ENCODE peak calls at places on chromosomes 13 and 19, in five cellular contexts. K is left ventricle myocardium inferior, L is aorta, Q is GM23248, G is left lung. A is an unnamed sample.

GRCh38 chr13:114110091-114110829 is 22.2 kb downstream of the RASA3 start:
- DNase-seq in L (peak; percentile 79), Q (peak; percentile 42), K (no peak), G (peak; percentile 88), A (no peak)

GRCh38 chr13:105462098-105462497 is 1073.4 kb downstream of the EFNB2 start:
- DNase-seq in Q (no peak), K (no peak), G (no peak), L (no peak), A (no peak)

GRCh38 chr13:63110431-63110830 is 1694.8 kb upstream of the PCDH20 start:
- DNase-seq in Q (no peak), G (no peak), L (no peak), K (no peak), A (no peak)

GRCh38 chr13:113135281-113135760 is 12.7 kb downstream of the F10 start:
- DNase-seq in G (no peak), Q (no peak), L (no peak), K (no peak), A (no peak)

GRCh38 chr19:29526730-29527499 is 1.1 kb downstream of the VSTM2B start:
- DNase-seq in K (no peak), Q (peak; percentile 23), L (peak; percentile 73), G (no peak), A (no peak)

GRCh38 chr19:10167459-10167858 is 27.3 kb downstream of the DNMT1 start:
- DNase-seq in G (peak; percentile 44), K (no peak), Q (no peak), L (no peak), A (no peak)

GRCh38 chr13:97015661-97016350 is 21.5 kb upstream of the OXGR1 start:
- DNase-seq in G (no peak), Q (peak; percentile 6), L (no peak), K (no peak), A (no peak)

GRCh38 chr13:30113983-30114491 is 193.3 kb downstream of the KATNAL1 start:
- DNase-seq in L (no peak), K (no peak), G (no peak), Q (peak; percentile 67), A (no peak)

GRCh38 chr19:54282706-54283105 is 1.8 kb upstream of the LILRB2 start:
- DNase-seq in L (no peak), K (no peak), Q (no peak), G (no peak), A (no peak)

GRCh38 chr19:49328741-49329140 is 3.8 kb upstream of the SLC6A16 start:
- DNase-seq in G (no peak), K (no peak), Q (no peak), L (no peak), A (no peak)

GRCh38 chr13:104085611-104086010 is 1019.4 kb upstream of the SLC10A2 start:
- DNase-seq in G (no peak), K (no peak), Q (no peak), L (no peak), A (no peak)

GRCh38 chr19:35525873-35526272 is 2.2 kb downstream of the SBSN start:
- DNase-seq in L (no peak), G (no peak), K (no peak), Q (no peak), A (no peak)

GRCh38 chr19:45368737-45369340 is 1.5 kb downstream of the ERCC2 start:
- DNase-seq in Q (no peak), L (no peak), K (no peak), G (no peak), A (no peak)

GRCh38 chr19:41707871-41708371 is 505 bp upstream of the CEACAM5 start:
- DNase-seq in L (peak; percentile 59), Q (no peak), K (no peak), G (no peak), A (no peak)

GRCh38 chr19:46497773-46498172 is 2.1 kb upstream of the PNMA8B start:
- DNase-seq in L (no peak), G (peak; percentile 2), K (no peak), Q (no peak), A (no peak)

GRCh38 chr19:7970716-7971448 is 27.4 kb upstream of the TIMM44 start:
- DNase-seq in G (peak; percentile 46), Q (peak; percentile 60), K (no peak), L (no peak), A (no peak)

GRCh38 chr13:26502826-26503225 is 54.7 kb upstream of the WASF3 start:
- DNase-seq in G (no peak), L (no peak), Q (peak; percentile 99), K (no peak), A (no peak)

GRCh38 chr13:89514534-89515312 is 1832.8 kb upstream of the MIR17HG start:
- DNase-seq in G (no peak), Q (peak; percentile 19), L (no peak), K (no peak), A (no peak)

GRCh38 chr13:98517576-98518310 is 59.2 kb downstream of the STK24 start:
- DNase-seq in Q (no peak), G (no peak), L (no peak), K (no peak), A (no peak)

GRCh38 chr19:8262431-8262830 is 45.7 kb downstream of the CD320 start:
- DNase-seq in L (peak; percentile 59), K (no peak), G (peak; percentile 37), Q (no peak), A (no peak)

GRCh38 chr19:18120127-18120526 is 22.5 kb downstream of the MAST3 start:
- DNase-seq in L (no peak), G (no peak), K (no peak), Q (no peak), A (no peak)

GRCh38 chr19:35751839-35752745 is 3.7 kb downstream of the LIN37 start:
- DNase-seq in G (no peak), Q (no peak), L (no peak), K (no peak), A (no peak)

GRCh38 chr19:14028901-14029300 is 953 bp downstream of the RLN3 start:
- DNase-seq in G (no peak), L (no peak), K (no peak), Q (no peak), A (no peak)

GRCh38 chr13:106433066-106433465 is 102.4 kb downstream of the EFNB2 start:
- DNase-seq in Q (peak; percentile 11), G (no peak), K (no peak), L (no peak), A (no peak)

GRCh38 chr13:19927117-19927734 is 31.3 kb upstream of the ZMYM2 start:
- DNase-seq in L (no peak), K (no peak), G (no peak), Q (peak; percentile 34), A (no peak)

GRCh38 chr19:33274663-33275558 is 27.4 kb downstream of the CEBPA start:
- DNase-seq in G (peak; percentile 68), K (no peak), Q (no peak), L (no peak), A (no peak)

GRCh38 chr19:11496391-11497163 is 9.1 kb downstream of the ZNF653 start:
- DNase-seq in L (peak; percentile 91), G (peak; percentile 91), K (peak; percentile 64), Q (peak; percentile 91), A (peak; percentile 21)

GRCh38 chr19:14081797-14082674 is 3.5 kb downstream of the C19orf67 start:
- DNase-seq in L (peak; percentile 86), K (peak; percentile 45), G (peak; percentile 88), Q (peak; percentile 81), A (peak; percentile 33)

GRCh38 chr19:18167975-18168645 is 5.5 kb upstream of the IFI30 start:
- DNase-seq in K (peak; percentile 35), L (no peak), G (no peak), Q (peak; percentile 62), A (no peak)

GRCh38 chr19:53659292-53659691 is 27.5 kb downstream of the DPRX start:
- DNase-seq in K (no peak), Q (peak; percentile 9), G (no peak), L (no peak), A (peak; percentile 45)

GRCh38 chr13:40982772-40983171 is 36.3 kb downstream of the ELF1 start:
- DNase-seq in L (no peak), K (no peak), Q (peak; percentile 44), G (no peak), A (peak; percentile 52)

GRCh38 chr13:40981949-40982348 is 37.2 kb downstream of the ELF1 start:
- DNase-seq in K (no peak), Q (no peak), G (no peak), L (no peak), A (no peak)

GRCh38 chr13:40981361-40981760 is 37.8 kb downstream of the ELF1 start:
- DNase-seq in G (no peak), Q (no peak), L (no peak), K (no peak), A (no peak)

GRCh38 chr13:40979232-40979631 is 39.9 kb downstream of the ELF1 start:
- DNase-seq in Q (no peak), K (no peak), L (no peak), G (no peak), A (no peak)

GRCh38 chr13:40980466-40980865 is 38.6 kb downstream of the ELF1 start:
- DNase-seq in Q (no peak), K (no peak), G (no peak), L (no peak), A (no peak)
- H3K4me3 ChIP-seq in Q (no peak overlapping the region), K (peak overlapping the region; percentile 58), G (no peak overlapping the region), L (no peak overlapping the region), A (no peak overlapping the region)

GRCh38 chr19:1263198-1263597 is 5.9 kb upstream of the CIRBP start:
- DNase-seq in K (no peak), G (no peak), Q (no peak), L (no peak), A (no peak)
- H3K27ac ChIP-seq in K (peak overlapping the region; percentile 100), G (no peak overlapping the region), Q (no peak overlapping the region), L (peak overlapping the region; percentile 11), A (peak overlapping the region; percentile 89)

DNA sequence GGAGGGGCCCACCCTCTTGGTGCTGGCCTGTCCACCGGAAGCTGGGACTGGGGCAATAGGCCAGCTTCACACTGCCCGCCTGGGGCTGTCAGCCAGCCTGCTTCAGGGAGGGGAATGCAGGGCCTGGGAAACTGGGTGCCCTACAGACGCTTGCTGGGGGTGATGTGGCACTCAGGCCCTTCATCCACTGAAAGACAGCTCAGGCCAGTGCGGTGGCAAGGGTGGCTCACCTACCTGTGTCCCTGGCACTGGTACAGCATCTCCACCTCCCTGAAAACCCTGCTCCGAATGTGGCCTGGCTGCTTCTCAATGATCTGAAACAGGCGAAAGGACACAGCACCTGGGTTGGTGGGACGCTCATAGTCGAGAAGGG is 7.8 kb downstream of the MKNK2 start:
- DNase-seq in L (peak; percentile 72), G (peak; percentile 69), Q (no peak), K (no peak), A (no peak)
- H3K4me1 ChIP-seq in L (no peaks in the 10 kb centered on the region), G (peaks cover 44% of the 10 kb centered on the region), Q (peaks cover 8% of the 10 kb centered on the region), K (peaks cover 99% of the 10 kb centered on the region), A (peaks cover 59% of the 10 kb centered on the region)

DNA sequence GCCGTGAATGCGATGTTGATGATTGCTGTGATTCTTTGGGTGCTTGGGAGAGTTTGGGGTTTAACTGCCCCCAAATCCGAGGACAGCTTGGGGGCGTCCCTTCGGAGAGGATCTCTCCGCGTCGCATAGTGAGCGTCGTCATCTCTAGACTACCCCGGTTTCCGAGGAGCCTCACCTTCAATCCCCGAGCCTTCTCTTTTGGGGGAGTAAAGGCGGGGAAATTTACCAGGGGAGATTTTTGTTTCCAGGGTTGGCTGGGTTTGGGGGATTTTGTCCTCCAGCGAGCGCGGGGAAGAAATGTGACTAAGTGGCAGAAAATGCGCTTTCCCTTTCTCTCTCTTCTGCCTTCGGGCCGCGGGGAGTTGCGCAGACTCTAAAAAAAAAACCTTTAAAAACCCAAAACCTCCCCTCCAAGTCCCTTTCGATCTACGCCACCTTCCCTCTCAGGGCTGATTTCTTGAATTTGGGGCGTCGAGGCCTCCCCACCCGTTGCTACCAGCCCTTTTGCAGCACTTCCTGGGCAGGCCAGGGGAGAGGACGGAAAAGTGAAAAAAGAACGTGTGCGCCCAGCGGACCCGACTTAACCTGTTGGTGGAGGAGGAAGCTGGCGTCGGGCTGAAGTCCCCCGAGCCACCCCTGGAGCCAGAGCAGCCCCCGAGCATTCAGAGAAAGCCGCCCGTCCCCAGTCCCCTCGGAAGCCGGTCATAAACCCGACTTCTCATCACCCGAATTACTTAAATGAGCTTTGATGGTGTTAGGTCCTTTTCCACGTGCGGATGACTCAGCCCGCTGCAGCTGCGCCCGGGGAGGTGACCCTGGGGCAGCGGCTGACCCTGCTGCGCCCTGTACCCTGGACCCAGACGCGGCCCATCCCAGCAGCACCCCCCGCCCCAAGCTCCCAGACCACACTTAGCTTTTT is 17.7 kb downstream of the NFIX start:
- DNase-seq in G (peak; percentile 85), K (peak; percentile 63), Q (peak; percentile 92), L (peak; percentile 90), A (no peak)
- H3K4me3 ChIP-seq in G (no peak overlapping the region), K (peak overlapping the region; percentile 59), Q (peak overlapping the region; percentile 78), L (peak overlapping the region; percentile 40), A (peak overlapping the region; percentile 41)